ENCODE peak calls at places on chromosomes 11 and 22, in eight cellular contexts. Y is MM.1S; K is SJSA1; G is CD4-positive, CD25-positive, alpha-beta regulatory T cell; A is NT2/D1; M is ovary; T is effector memory CD4-positive, alpha-beta T cell; Q is gastrocnemius medialis. I is an unnamed sample. For H3K9me3, H3K36me3 and H3K4me1, the result is how much of the 10 kb centered on the place peaks cover.

GRCh38 chr11:34926101-34926830 is 9.8 kb downstream of the PDHX start:
- DNase-seq in M (no peak), T (no peak), K (no peak), A (no peak), G (peak), Q (no peak), Y (peak), I (no peak)

GRCh38 chr11:80197155-80197554 is 756.3 kb upstream of the TENM4 start:
- DNase-seq in T (no peak), G (no peak), Q (no peak), A (no peak), M (no peak), Y (no peak), K (no peak), I (no peak)

GRCh38 chr11:2467695-2468055 is 22.9 kb downstream of the KCNQ1 start:
- DNase-seq in A (no peak), G (no peak), Y (no peak), M (no peak), K (peak), T (no peak), Q (no peak), I (no peak)

GRCh38 chr11:67071420-67072284 is 15.0 kb downstream of the RHOD start:
- DNase-seq in A (peak), G (peak), T (peak), Y (peak), Q (peak), K (peak), M (no peak), I (peak)

GRCh38 chr11:27456140-27456801 is 16.3 kb downstream of the LGR4 start:
- DNase-seq in T (no peak), A (no peak), G (no peak), K (no peak), M (no peak), Y (no peak), Q (no peak), I (no peak)

GRCh38 chr11:70312401-70313357 is 42.2 kb downstream of the PPFIA1 start:
- DNase-seq in T (no peak), A (no peak), K (no peak), Q (no peak), G (no peak), Y (no peak), M (no peak), I (no peak)

GRCh38 chr11:30561691-30562412 is 24.3 kb downstream of the MPPED2 start:
- DNase-seq in M (no peak), A (no peak), G (no peak), K (no peak), Q (no peak), Y (no peak), T (no peak), I (no peak)

GRCh38 chr11:72013765-72014711 is 15.3 kb downstream of the IL18BP start:
- DNase-seq in T (no peak), Q (no peak), G (no peak), M (no peak), A (no peak), K (no peak), Y (no peak), I (no peak)

GRCh38 chr11:7511405-7511804 is 2.4 kb upstream of the PPFIBP2 start:
- DNase-seq in A (no peak), Y (peak), K (no peak), G (no peak), T (no peak), M (peak), Q (peak), I (no peak)

GRCh38 chr11:70332567-70332966 is 62.1 kb downstream of the PPFIA1 start:
- DNase-seq in Q (no peak), G (no peak), Y (no peak), K (no peak), A (no peak), M (no peak), T (no peak), I (no peak)

GRCh38 chr11:47130541-47130940 is 46.1 kb downstream of the ARFGAP2 start:
- DNase-seq in Y (no peak), G (no peak), T (no peak), A (peak), M (no peak), Q (no peak), K (no peak), I (no peak)

GRCh38 chr11:128158860-128159259 is 428.5 kb downstream of the ETS1 start:
- DNase-seq in A (no peak), Y (no peak), K (no peak), T (no peak), G (no peak), Q (no peak), M (no peak), I (no peak)
- H3K9me3 ChIP-seq in A (under half), Y (under half), K (under half), T (under half), G (under half), Q (under half), M (under half), I (under half)

DNA sequence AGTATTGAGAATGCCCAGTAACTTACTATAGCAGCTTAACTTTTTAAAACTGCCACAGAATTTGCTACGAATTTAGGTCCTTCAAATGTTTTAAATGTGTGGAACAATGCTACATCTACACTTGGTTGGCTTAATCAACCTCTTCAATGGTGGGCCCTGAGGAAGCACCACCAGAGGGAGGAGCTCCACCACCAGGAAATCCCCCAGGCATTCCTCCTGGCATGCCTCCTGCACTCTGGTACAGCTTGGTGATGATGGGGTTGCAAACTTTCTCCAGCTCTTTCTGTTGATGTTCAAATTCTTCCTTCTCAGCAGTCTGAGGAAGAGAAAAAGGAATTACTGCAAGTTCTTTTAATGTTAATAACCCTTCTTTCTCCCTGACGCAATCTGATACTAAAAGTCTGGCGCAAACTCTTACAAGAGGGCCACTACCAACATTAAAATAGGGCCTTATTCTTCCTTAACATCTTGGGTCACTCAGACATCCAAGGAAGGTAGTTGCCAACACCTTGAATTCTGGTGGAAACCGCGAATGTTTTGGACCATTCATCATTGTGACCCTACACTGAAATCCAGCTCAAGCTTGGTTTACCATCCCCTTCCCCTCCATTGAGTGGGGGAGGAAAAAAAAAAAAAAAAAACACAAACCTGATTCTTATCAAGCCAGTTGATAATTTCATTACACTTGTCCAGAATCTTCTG is 4.2 kb downstream of the HSPA8 start:
- DNase-seq in Q (no peak), T (peak), K (no peak), G (no peak), Y (no peak), A (no peak), M (no peak), I (no peak)
- H3K36me3 ChIP-seq in Q (under half), T (half or more), K (half or more), G (half or more), Y (under half), A (half or more), M (under half), I (half or more)

DNA sequence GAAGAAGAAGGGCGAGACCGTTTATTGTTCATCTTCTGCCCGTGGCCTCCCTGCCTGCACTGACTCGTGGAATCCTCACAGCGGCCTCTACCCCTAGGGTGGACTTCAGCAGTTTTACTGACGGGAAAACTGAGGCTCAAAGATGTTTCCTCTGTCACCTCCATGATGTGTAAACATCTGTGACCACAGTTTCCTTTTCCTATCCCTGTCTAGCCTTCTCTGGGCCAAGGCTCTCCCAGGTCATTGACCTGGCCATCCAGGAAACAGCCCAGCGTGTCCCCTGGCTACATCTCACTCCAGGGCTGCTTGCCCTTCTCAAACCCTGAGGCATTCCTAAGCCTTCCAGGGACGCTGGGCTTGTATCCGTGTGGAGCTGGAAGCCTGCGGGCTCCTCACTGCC is 49.0 kb upstream of the GCAT start:
- DNase-seq in M (no peak), Y (no peak), G (no peak), T (no peak), K (no peak), A (no peak), Q (no peak), I (no peak)
- H3K4me1 ChIP-seq in M (under half), Y (under half), G (under half), T (under half), K (under half), A (under half), Q (under half), I (under half)

GRCh38 chr11:55571828-55572227 is at the start of gene OR4C16:
- DNase-seq in G (no peak), M (no peak), Q (no peak), T (no peak), A (no peak), K (no peak), Y (no peak), I (no peak)

GRCh38 chr11:55572548-55572947 is 620 bp downstream of the OR4C16 start:
- DNase-seq in G (no peak), T (no peak), M (no peak), K (no peak), Y (peak), A (no peak), Q (no peak), I (no peak)
- H3K9me3 ChIP-seq in G (under half), T (under half), M (under half), K (under half), Y (under half), A (under half), Q (under half), I (under half)

GRCh38 chr22:39520054-39520873 is at the start of gene ATF4:
- DNase-seq in A (peak), T (peak), Q (peak), K (peak), M (peak), G (peak), Y (peak), I (peak)
- H3K36me3 ChIP-seq in A (half or more), T (under half), Q (under half), K (half or more), M (under half), G (under half), Y (under half), I (under half)

DNA sequence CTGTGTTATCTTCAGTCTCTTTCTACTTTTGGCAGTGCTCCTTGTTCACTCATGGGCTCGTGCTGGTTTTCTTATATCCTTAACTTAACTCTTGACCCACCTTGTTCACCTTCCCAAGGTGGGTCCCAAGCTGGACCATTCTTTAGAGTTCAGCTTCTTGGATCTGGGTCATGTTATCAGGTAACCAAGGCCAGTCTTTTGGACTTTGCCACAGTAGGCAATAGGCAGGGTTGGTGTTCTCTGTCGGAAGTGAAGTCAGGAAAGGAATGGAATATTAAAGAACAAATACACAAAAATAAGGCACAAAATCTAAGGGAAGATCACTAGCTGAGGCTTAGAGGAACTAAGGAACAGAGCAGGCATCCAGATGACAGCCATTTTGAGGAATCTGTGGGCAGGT is 202.7 kb downstream of the ARHGAP42 start:
- DNase-seq in Q (no peak), T (no peak), G (no peak), Y (no peak), K (no peak), M (no peak), A (no peak), I (no peak)
- H3K4me1 ChIP-seq in Q (under half), T (under half), G (under half), Y (under half), K (under half), M (under half), A (under half), I (under half)